ENCODE peak calls at places on chromosomes 12 and 14, in eight cellular contexts. B is AG09319; N is fibroblast of pulmonary artery; M is stimulated activated CD4-positive, alpha-beta T cell treated with anti-CD3 and anti-CD28 coated beads, Interleukin-2, amount 100 ng/mL, for 48 hours; R is activated CD8-positive, alpha-beta memory T cell treated with anti-CD3 and anti-CD28 coated beads, Interleukin-2, amount 50 U/mL, for 4 hours; L is activated T-cell treated with anti-CD3 and anti-CD28 coated beads, Interleukin-2, amount 50 U/mL, for 48 hours; V is Right ventricle myocardium superior; E is stomach. G is an unnamed sample.

GRCh38 chr12:67633708-67634107 is 14.8 kb upstream of the DYRK2 start:
- DNase-seq in E (peak; percentile 54), M (no peak), B (no peak), L (no peak), R (no peak), N (no peak), V (peak; percentile 70), G (peak; percentile 32)

GRCh38 chr12:116166306-116166705 is 111.2 kb downstream of the MED13L start:
- DNase-seq in E (no peak), B (no peak), M (no peak), V (no peak), N (peak; percentile 31), L (no peak), R (no peak), G (peak; percentile 54)

GRCh38 chr12:19971396-19971802 is 396.9 kb upstream of the PDE3A start:
- DNase-seq in B (no peak), M (no peak), E (no peak), V (no peak), N (peak; percentile 48), L (no peak), R (no peak), G (no peak)

GRCh38 chr14:91858536-91859275 is 8.6 kb downstream of the TC2N start:
- DNase-seq in B (peak; percentile 76), R (no peak), M (no peak), L (no peak), N (peak; percentile 29), E (no peak), V (no peak), G (no peak)

GRCh38 chr12:108565976-108566375 is 3.6 kb downstream of the ISCU start:
- DNase-seq in R (peak; percentile 69), L (peak; percentile 54), V (peak; percentile 83), N (peak; percentile 86), M (no peak), B (peak; percentile 40), E (peak; percentile 86), G (peak; percentile 96)

GRCh38 chr14:100191584-100192249 is 32.3 kb upstream of the DEGS2 start:
- DNase-seq in L (no peak), B (no peak), N (no peak), E (no peak), V (no peak), M (no peak), R (no peak), G (no peak)

GRCh38 chr12:11667159-11667558 is 17.7 kb downstream of the ETV6 start:
- DNase-seq in R (no peak), N (no peak), L (no peak), M (no peak), V (no peak), B (no peak), E (no peak), G (no peak)

GRCh38 chr14:95516554-95517209 is at the start of gene SYNE3:
- DNase-seq in R (peak; percentile 50), N (no peak), E (peak; percentile 66), B (no peak), L (peak; percentile 62), V (peak; percentile 85), M (no peak), G (peak; percentile 53)

GRCh38 chr14:70602254-70602653 is 1.8 kb upstream of the MED6 start:
- DNase-seq in L (no peak), N (no peak), R (no peak), B (no peak), E (no peak), M (no peak), V (no peak), G (no peak)

GRCh38 chr14:51824191-51824590 is 36.2 kb upstream of the GNG2 start:
- DNase-seq in L (no peak), N (no peak), V (no peak), E (no peak), B (no peak), R (no peak), M (no peak), G (no peak)

GRCh38 chr12:51048601-51049369 is 658 bp downstream of the LETMD1 start:
- DNase-seq in V (no peak), M (no peak), E (no peak), N (no peak), L (peak; percentile 36), R (no peak), B (no peak), G (peak; percentile 6)

GRCh38 chr12:96190403-96191170 is 3.6 kb upstream of the ELK3 start:
- DNase-seq in V (no peak), B (no peak), R (no peak), E (no peak), L (no peak), N (peak; percentile 37), M (no peak), G (peak; percentile 27)

GRCh38 chr12:49298160-49298559 is 3.2 kb downstream of the PRPH start:
- DNase-seq in V (no peak), N (no peak), E (no peak), L (peak; percentile 26), M (no peak), R (no peak), B (no peak), G (no peak)

GRCh38 chr14:68014771-68015170 is 195.2 kb downstream of the RAD51B start:
- DNase-seq in N (no peak), B (no peak), E (no peak), R (no peak), M (no peak), V (no peak), L (no peak), G (no peak)

GRCh38 chr14:61573748-61574513 is 121.4 kb upstream of the HIF1A start:
- DNase-seq in B (no peak), E (no peak), M (no peak), V (no peak), L (no peak), N (peak; percentile 72), R (no peak), G (no peak)

GRCh38 chr14:101737414-101738367 is 23.8 kb upstream of the PPP2R5C start:
- DNase-seq in R (no peak), N (no peak), V (no peak), E (no peak), B (no peak), L (no peak), M (no peak), G (no peak)

GRCh38 chr12:53115891-53116675 is 12.8 kb downstream of the SOAT2 start:
- DNase-seq in B (no peak), M (no peak), V (no peak), N (no peak), E (no peak), R (no peak), L (no peak), G (no peak)

GRCh38 chr12:91384391-91384790 is 201.8 kb upstream of the DCN start:
- DNase-seq in N (no peak), E (no peak), M (no peak), V (no peak), B (no peak), L (no peak), R (no peak), G (no peak)

GRCh38 chr12:129276408-129277042 is 423.2 kb downstream of the GLT1D1 start:
- DNase-seq in V (no peak), B (no peak), E (no peak), M (no peak), L (no peak), N (no peak), R (no peak), G (no peak)

GRCh38 chr12:42473130-42473529 is 116.4 kb downstream of the PRICKLE1 start:
- DNase-seq in E (no peak), L (no peak), B (no peak), V (no peak), R (no peak), N (peak; percentile 45), M (no peak), G (no peak)

GRCh38 chr14:45253754-45254300 is 825 bp upstream of the MIS18BP1 start:
- DNase-seq in L (no peak), N (peak; percentile 53), B (no peak), V (peak; percentile 61), R (peak; percentile 16), E (no peak), M (peak; percentile 10), G (peak; percentile 25)

GRCh38 chr14:99231850-99232401 is 40.1 kb downstream of the BCL11B start:
- DNase-seq in L (no peak), B (no peak), E (no peak), M (no peak), R (no peak), V (no peak), N (no peak), G (peak; percentile 85)

GRCh38 chr12:2113501-2113912 is 60.7 kb downstream of the CACNA1C start:
- DNase-seq in R (no peak), M (no peak), N (no peak), L (no peak), V (peak; percentile 84), B (no peak), E (peak; percentile 65), G (peak; percentile 95)

GRCh38 chr12:62898568-62898967 is 36.4 kb downstream of the PPM1H start:
- DNase-seq in R (no peak), N (no peak), V (no peak), M (no peak), E (no peak), B (no peak), L (no peak), G (no peak)

GRCh38 chr12:81294325-81295190 is 216.7 kb downstream of the ACSS3 start:
- DNase-seq in N (peak; percentile 1), E (no peak), M (no peak), R (no peak), V (no peak), B (no peak), L (no peak), G (no peak)

GRCh38 chr12:97168804-97169203 is 261.7 kb downstream of the NEDD1 start:
- DNase-seq in E (no peak), M (no peak), B (no peak), N (no peak), L (no peak), R (no peak), V (no peak), G (no peak)

GRCh38 chr12:112419269-112420133 is 754 bp downstream of the PTPN11 start:
- DNase-seq in L (no peak), N (peak; percentile 89), B (peak; percentile 44), R (no peak), V (peak; percentile 78), E (peak; percentile 64), M (no peak), G (peak; percentile 67)

GRCh38 chr14:105974902-105975301 is 448.5 kb downstream of the TMEM121 start:
- DNase-seq in L (peak; percentile 84), N (no peak), E (no peak), B (no peak), M (peak; percentile 54), V (no peak), R (peak; percentile 83), G (no peak)